ENCODE peak calls at places on chromosome 5, in six cellular contexts. R is endodermal cell, Q is LoVo, M is PC-9, T is caudate nucleus, I is left ventricle myocardium superior. D is an unnamed sample.
A peak's percentile ranks its signal among the peaks of the same experiment; 100 is the strongest.

GRCh38 chr5:114062940-114063867 is 298.7 kb upstream of the KCNN2 start:
- DNase-seq in R (no peak), Q (no peak), M (no peak), T (no peak), I (no peak), D (no peak)

GRCh38 chr5:122766130-122766529 is 8.8 kb upstream of the SNX2 start:
- DNase-seq in R (no peak), Q (no peak), M (no peak), T (no peak), I (no peak), D (no peak)

GRCh38 chr5:133035224-133035623 is 8.9 kb upstream of the ZCCHC10 start:
- DNase-seq in R (no peak), Q (no peak), M (no peak), T (no peak), I (no peak), D (no peak)

GRCh38 chr5:1437452-1437851 is 7.8 kb downstream of the SLC6A3 start:
- DNase-seq in R (peak; percentile 85), Q (peak; percentile 56), M (no peak), T (no peak), I (no peak), D (no peak)

GRCh38 chr5:32984851-32985250 is 273.7 kb downstream of the NPR3 start:
- DNase-seq in R (no peak), Q (no peak), M (no peak), T (no peak), I (no peak), D (no peak)

GRCh38 chr5:1299961-1300360 is 5.1 kb upstream of the TERT start:
- DNase-seq in R (peak; percentile 31), Q (no peak), M (no peak), T (no peak), I (no peak), D (no peak)

GRCh38 chr5:106292654-106293053 is 1378.1 kb downstream of the EFNA5 start:
- DNase-seq in R (no peak), Q (no peak), M (no peak), T (no peak), I (no peak), D (no peak)

GRCh38 chr5:158802941-158803341 is 296.8 kb downstream of the EBF1 start:
- DNase-seq in R (no peak), Q (no peak), M (no peak), T (no peak), I (no peak), D (no peak)

GRCh38 chr5:113061851-113062631 is 85.4 kb downstream of the DCP2 start:
- DNase-seq in R (no peak), Q (no peak), M (no peak), T (no peak), I (no peak), D (no peak)

GRCh38 chr5:112573441-112573840 is 154.4 kb upstream of the EPB41L4A start:
- DNase-seq in R (no peak), Q (no peak), M (no peak), T (no peak), I (no peak), D (no peak)

GRCh38 chr5:38258319-38259061 is at the start of gene EGFLAM:
- DNase-seq in R (peak; percentile 91), Q (no peak), M (no peak), T (no peak), I (peak; percentile 47), D (no peak)

GRCh38 chr5:139488269-139488668 is 5.7 kb upstream of the STING1 start:
- DNase-seq in R (no peak), Q (no peak), M (no peak), T (no peak), I (peak; percentile 57), D (no peak)

GRCh38 chr5:32461441-32462120 is 17.0 kb upstream of the ZFR start:
- DNase-seq in R (no peak), Q (no peak), M (no peak), T (no peak), I (no peak), D (no peak)